ENCODE peak calls at places on chromosomes 3 and 15, in ten cellular contexts. R is choroid plexus epithelial cell; I is CD8-positive, alpha-beta T cell; M is RWPE1; Q is sigmoid colon; E is B cell; P is body of pancreas; X is heart left ventricle; N is WTC11; F is GM12878. S is an unnamed sample.
A peak's percentile ranks its signal among the peaks of the same experiment; 100 is the strongest.

GRCh38 chr3:196144383-196145105 is 62.7 kb upstream of the TFRC start:
- DNase-seq in R (peak; percentile 84), I (peak; percentile 11), M (no peak), Q (no peak), E (no peak), P (no peak), X (no peak), N (no peak), F (no peak), S (no peak)

GRCh38 chr15:75067123-75067854 is 43.9 kb downstream of the PPCDC start:
- DNase-seq in R (peak; percentile 62), I (no peak), M (peak; percentile 33), Q (no peak), E (no peak), P (no peak), X (no peak), N (no peak), F (no peak), S (no peak)

GRCh38 chr3:190706582-190706981 is 155.9 kb downstream of the GMNC start:
- DNase-seq in R (no peak), I (no peak), M (no peak), Q (no peak), E (no peak), P (no peak), X (no peak), N (no peak), F (no peak), S (no peak)

GRCh38 chr3:8445861-8446260 is 55.8 kb upstream of the LMCD1 start:
- DNase-seq in R (peak; percentile 99), I (no peak), M (peak; percentile 13), Q (no peak), E (no peak), P (no peak), X (no peak), N (no peak), F (no peak), S (peak; percentile 45)

GRCh38 chr3:150870406-150870805 is 34.8 kb downstream of the MINDY4B start:
- DNase-seq in R (peak; percentile 27), I (no peak), M (no peak), Q (no peak), E (no peak), P (no peak), X (no peak), N (no peak), F (no peak), S (no peak)

GRCh38 chr3:4897765-4898453 is 81.3 kb upstream of the BHLHE40 start:
- DNase-seq in R (peak; percentile 15), I (no peak), M (no peak), Q (no peak), E (no peak), P (no peak), X (no peak), N (no peak), F (no peak), S (no peak)

GRCh38 chr3:50358355-50358926 is 880 bp downstream of the TMEM115 start:
- DNase-seq in R (no peak), I (no peak), M (no peak), Q (no peak), E (no peak), P (peak; percentile 34), X (no peak), N (no peak), F (no peak), S (no peak)

GRCh38 chr15:63234479-63234878 is 42.9 kb upstream of the APH1B start:
- DNase-seq in R (peak; percentile 91), I (no peak), M (no peak), Q (peak; percentile 81), E (no peak), P (peak; percentile 18), X (peak; percentile 55), N (no peak), F (no peak), S (no peak)

GRCh38 chr3:188284455-188285212 is 130.7 kb downstream of the LPP start:
- DNase-seq in R (no peak), I (no peak), M (no peak), Q (no peak), E (no peak), P (no peak), X (no peak), N (no peak), F (no peak), S (no peak)

GRCh38 chr3:123332124-123332641 is 116.7 kb downstream of the ADCY5 start:
- DNase-seq in R (no peak), I (no peak), M (no peak), Q (peak; percentile 62), E (no peak), P (no peak), X (peak; percentile 61), N (no peak), F (no peak), S (no peak)

GRCh38 chr3:177330771-177331170 is 133.5 kb upstream of the TBL1XR1 start:
- DNase-seq in R (no peak), I (no peak), M (no peak), Q (no peak), E (no peak), P (no peak), X (no peak), N (no peak), F (no peak), S (no peak)

GRCh38 chr15:42650208-42651066 is 75.0 kb downstream of the STARD9 start:
- DNase-seq in R (peak; percentile 93), I (peak; percentile 26), M (peak; percentile 82), Q (peak; percentile 77), E (peak; percentile 61), P (peak; percentile 38), X (no peak), N (peak; percentile 53), F (peak; percentile 64), S (peak; percentile 87)

GRCh38 chr3:33980252-33980651 is 181.8 kb downstream of the PDCD6IP start:
- DNase-seq in R (peak; percentile 86), I (no peak), M (peak; percentile 48), Q (no peak), E (peak; percentile 3), P (no peak), X (no peak), N (no peak), F (peak; percentile 11), S (peak; percentile 74)

GRCh38 chr3:37491776-37492175 is 317.4 kb upstream of the LRRFIP2 start:
- DNase-seq in R (no peak), I (no peak), M (no peak), Q (no peak), E (no peak), P (no peak), X (no peak), N (no peak), F (no peak), S (no peak)

GRCh38 chr3:190175490-190175889 is 54.8 kb upstream of the P3H2 start:
- DNase-seq in R (no peak), I (no peak), M (peak; percentile 31), Q (no peak), E (no peak), P (no peak), X (no peak), N (no peak), F (no peak), S (peak; percentile 18)

DNA sequence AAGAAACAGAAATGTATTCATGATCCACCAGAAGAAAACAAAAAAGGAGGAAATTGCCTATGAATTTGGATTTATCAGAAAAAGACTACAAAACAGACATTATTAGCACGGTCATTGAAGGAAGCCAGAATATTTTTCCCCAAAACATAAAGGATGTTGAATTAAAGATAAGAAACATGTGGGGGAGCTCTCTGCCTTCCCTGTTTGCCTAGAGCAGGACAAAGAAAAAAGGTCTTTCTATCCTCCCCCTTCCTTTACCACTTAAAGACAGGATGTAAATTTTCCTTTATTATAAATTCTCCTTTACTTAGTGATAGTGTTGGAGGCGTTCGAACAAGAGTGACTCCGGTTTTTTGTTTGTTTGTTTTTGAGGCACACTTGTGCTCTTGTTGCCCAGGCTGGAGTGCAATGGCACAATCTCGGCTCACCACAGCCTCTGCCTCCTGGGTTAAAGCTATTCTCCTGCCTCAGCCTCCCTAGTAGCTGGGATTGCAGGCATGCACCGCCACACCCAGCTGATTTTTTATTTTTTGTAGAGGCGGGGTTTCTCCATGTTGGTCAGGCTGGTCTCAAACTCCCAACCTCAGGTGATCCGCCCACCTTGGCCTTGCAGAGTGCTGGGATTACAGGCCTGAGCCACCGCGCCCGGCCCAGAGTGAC is 14.9 kb upstream of the RPN1 start:
- DNase-seq in R (peak; percentile 48), I (no peak), M (no peak), Q (peak; percentile 18), E (no peak), P (no peak), X (no peak), N (no peak), F (no peak), S (no peak)
- TF ChIP-seq CTCF in R (peak; percentile 33), I (no peak), M (no peak), Q (no peak), E (no peak), P (no peak), X (no peak), N (no peak), F (no peak), S (peak; percentile 28)

GRCh38 chr15:90691369-90691768 is 25.8 kb upstream of the BLM start:
- DNase-seq in R (peak; percentile 7), I (no peak), M (no peak), Q (no peak), E (no peak), P (no peak), X (no peak), N (no peak), F (no peak), S (no peak)
- TF ChIP-seq CTCF in R (peak; percentile 37), I (no peak), M (no peak), Q (no peak), E (no peak), P (no peak), X (no peak), N (no peak), F (peak; percentile 18), S (peak; percentile 22)

DNA sequence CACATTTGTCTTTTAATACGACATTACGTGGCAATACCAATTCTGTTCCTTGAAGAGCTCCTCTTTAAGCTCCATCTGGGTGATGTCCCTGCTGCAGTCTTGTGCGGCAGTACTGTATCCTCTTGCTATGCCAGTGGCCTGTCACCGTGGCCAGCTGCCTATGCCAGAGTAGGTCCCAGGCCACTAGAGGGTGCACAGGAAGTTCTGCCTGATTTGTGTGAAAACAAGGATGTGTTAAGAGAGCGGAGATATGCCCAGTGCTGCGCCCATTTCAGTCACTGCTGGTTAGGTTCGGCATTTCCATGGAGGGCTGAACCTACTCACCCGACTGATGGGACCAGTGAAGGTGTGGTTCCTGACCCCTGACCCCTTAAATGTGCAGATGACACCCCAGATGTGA is 25.2 kb downstream of the NIPA1 start:
- DNase-seq in R (peak; percentile 42), I (no peak), M (no peak), Q (no peak), E (no peak), P (peak; percentile 73), X (no peak), N (peak; percentile 38), F (no peak), S (peak; percentile 21)
- TF ChIP-seq CTCF in R (peak; percentile 65), I (no peak), M (no peak), Q (no peak), E (no peak), P (peak; percentile 52), X (peak; percentile 8), N (no peak), F (peak; percentile 35), S (peak; percentile 37)

GRCh38 chr3:134749802-134750553 is 45.1 kb upstream of the EPHB1 start:
- DNase-seq in R (no peak), I (no peak), M (no peak), Q (no peak), E (no peak), P (no peak), X (no peak), N (peak; percentile 36), F (no peak), S (no peak)
- TF ChIP-seq CTCF in R (no peak), I (no peak), M (no peak), Q (no peak), E (no peak), P (no peak), X (no peak), N (no peak), F (no peak), S (no peak)

GRCh38 chr15:79209690-79210089 is 72.8 kb upstream of the ANKRD34C start:
- DNase-seq in R (no peak), I (no peak), M (no peak), Q (no peak), E (no peak), P (no peak), X (no peak), N (peak; percentile 67), F (no peak), S (no peak)
- TF ChIP-seq CTCF in R (no peak), I (no peak), M (no peak), Q (no peak), E (no peak), P (no peak), X (no peak), N (peak; percentile 64), F (no peak), S (peak; percentile 12)

S was measured in A673.